ENCODE peak calls at places on chromosomes 16 and 17, in eight cellular contexts. One of them, this sample, is unnamed.

GRCh38 chr17:11487469-11487868 is 110.8 kb upstream of the DNAH9 start:
- DNase-seq in H54: no peak
- DNase-seq in NCI-H1092 treated with DMSO at 0.1 percent for 48 hours: no peak
- DNase-seq in T-helper 2 cell: no peak
- DNase-seq in activated effector memory CD4-positive, alpha-beta T cell treated with Interleukin-2 at 50 U/mL for 16 hours: no peak
- DNase-seq in fibroblast of pulmonary artery: no peak
- DNase-seq in HTR-8/SVneo: no peak
- DNase-seq in M059J: no peak
- DNase-seq in this sample: no peak

GRCh38 chr17:17044846-17045561 is 2.7 kb downstream of the MPRIP start:
- DNase-seq in H54: peak
- DNase-seq in NCI-H1092 treated with DMSO at 0.1 percent for 48 hours: no peak
- DNase-seq in T-helper 2 cell: no peak
- DNase-seq in activated effector memory CD4-positive, alpha-beta T cell treated with Interleukin-2 at 50 U/mL for 16 hours: no peak
- DNase-seq in fibroblast of pulmonary artery: peak
- DNase-seq in HTR-8/SVneo: no peak
- DNase-seq in M059J: peak
- DNase-seq in this sample: peak

GRCh38 chr17:27559506-27559931 is 71.5 kb upstream of the LGALS9 start:
- DNase-seq in H54: no peak
- DNase-seq in NCI-H1092 treated with DMSO at 0.1 percent for 48 hours: no peak
- DNase-seq in T-helper 2 cell: no peak
- DNase-seq in activated effector memory CD4-positive, alpha-beta T cell treated with Interleukin-2 at 50 U/mL for 16 hours: no peak
- DNase-seq in fibroblast of pulmonary artery: peak
- DNase-seq in HTR-8/SVneo: no peak
- DNase-seq in M059J: no peak
- DNase-seq in this sample: no peak

GRCh38 chr17:32546031-32546444 is 59.2 kb downstream of the CDK5R1 start:
- DNase-seq in H54: no peak
- DNase-seq in NCI-H1092 treated with DMSO at 0.1 percent for 48 hours: peak
- DNase-seq in T-helper 2 cell: no peak
- DNase-seq in activated effector memory CD4-positive, alpha-beta T cell treated with Interleukin-2 at 50 U/mL for 16 hours: no peak
- DNase-seq in fibroblast of pulmonary artery: no peak
- DNase-seq in HTR-8/SVneo: no peak
- DNase-seq in M059J: peak
- DNase-seq in this sample: no peak

GRCh38 chr17:40857535-40857934 is 9.5 kb downstream of the KRT12 start:
- DNase-seq in H54: no peak
- DNase-seq in NCI-H1092 treated with DMSO at 0.1 percent for 48 hours: no peak
- DNase-seq in T-helper 2 cell: no peak
- DNase-seq in activated effector memory CD4-positive, alpha-beta T cell treated with Interleukin-2 at 50 U/mL for 16 hours: no peak
- DNase-seq in fibroblast of pulmonary artery: no peak
- DNase-seq in HTR-8/SVneo: no peak
- DNase-seq in M059J: no peak
- DNase-seq in this sample: no peak

GRCh38 chr16:73196670-73197069 is 148.7 kb upstream of the ZFHX3 start:
- DNase-seq in H54: peak
- DNase-seq in NCI-H1092 treated with DMSO at 0.1 percent for 48 hours: peak
- DNase-seq in T-helper 2 cell: no peak
- DNase-seq in activated effector memory CD4-positive, alpha-beta T cell treated with Interleukin-2 at 50 U/mL for 16 hours: no peak
- DNase-seq in fibroblast of pulmonary artery: peak
- DNase-seq in HTR-8/SVneo: peak
- DNase-seq in M059J: peak
- DNase-seq in this sample: peak

GRCh38 chr17:34762078-34762477 is 182.7 kb downstream of the TMEM132E start:
- DNase-seq in H54: no peak
- DNase-seq in NCI-H1092 treated with DMSO at 0.1 percent for 48 hours: no peak
- DNase-seq in T-helper 2 cell: no peak
- DNase-seq in activated effector memory CD4-positive, alpha-beta T cell treated with Interleukin-2 at 50 U/mL for 16 hours: no peak
- DNase-seq in fibroblast of pulmonary artery: no peak
- DNase-seq in HTR-8/SVneo: no peak
- DNase-seq in M059J: no peak
- DNase-seq in this sample: no peak

GRCh38 chr16:12099451-12100123 is 123.1 kb downstream of the SNX29 start:
- DNase-seq in H54: no peak
- DNase-seq in NCI-H1092 treated with DMSO at 0.1 percent for 48 hours: no peak
- DNase-seq in T-helper 2 cell: no peak
- DNase-seq in activated effector memory CD4-positive, alpha-beta T cell treated with Interleukin-2 at 50 U/mL for 16 hours: no peak
- DNase-seq in fibroblast of pulmonary artery: no peak
- DNase-seq in HTR-8/SVneo: no peak
- DNase-seq in M059J: no peak
- DNase-seq in this sample: no peak

GRCh38 chr16:53098526-53099317 is 43.9 kb downstream of the CHD9 start:
- DNase-seq in H54: peak
- DNase-seq in NCI-H1092 treated with DMSO at 0.1 percent for 48 hours: peak
- DNase-seq in T-helper 2 cell: no peak
- DNase-seq in activated effector memory CD4-positive, alpha-beta T cell treated with Interleukin-2 at 50 U/mL for 16 hours: peak
- DNase-seq in fibroblast of pulmonary artery: peak
- DNase-seq in HTR-8/SVneo: peak
- DNase-seq in M059J: peak
- DNase-seq in this sample: peak

GRCh38 chr17:16352838-16353701 is at the start of gene CENPV:
- DNase-seq in H54: peak
- DNase-seq in NCI-H1092 treated with DMSO at 0.1 percent for 48 hours: peak
- DNase-seq in T-helper 2 cell: peak
- DNase-seq in activated effector memory CD4-positive, alpha-beta T cell treated with Interleukin-2 at 50 U/mL for 16 hours: peak
- DNase-seq in fibroblast of pulmonary artery: peak
- DNase-seq in HTR-8/SVneo: peak
- DNase-seq in M059J: peak
- DNase-seq in this sample: no peak

GRCh38 chr17:74542166-74542565 is 3.7 kb downstream of the CD300C start:
- DNase-seq in H54: no peak
- DNase-seq in NCI-H1092 treated with DMSO at 0.1 percent for 48 hours: no peak
- DNase-seq in T-helper 2 cell: no peak
- DNase-seq in activated effector memory CD4-positive, alpha-beta T cell treated with Interleukin-2 at 50 U/mL for 16 hours: no peak
- DNase-seq in fibroblast of pulmonary artery: no peak
- DNase-seq in HTR-8/SVneo: no peak
- DNase-seq in M059J: no peak
- DNase-seq in this sample: no peak

GRCh38 chr17:80260791-80261158 is at the start of gene RNF213:
- DNase-seq in H54: peak
- DNase-seq in NCI-H1092 treated with DMSO at 0.1 percent for 48 hours: peak
- DNase-seq in T-helper 2 cell: no peak
- DNase-seq in activated effector memory CD4-positive, alpha-beta T cell treated with Interleukin-2 at 50 U/mL for 16 hours: peak
- DNase-seq in fibroblast of pulmonary artery: peak
- DNase-seq in HTR-8/SVneo: peak
- DNase-seq in M059J: peak
- DNase-seq in this sample: peak

GRCh38 chr17:31508310-31509094 is 117.0 kb downstream of the RAB11FIP4 start:
- DNase-seq in H54: no peak
- DNase-seq in NCI-H1092 treated with DMSO at 0.1 percent for 48 hours: no peak
- DNase-seq in T-helper 2 cell: peak
- DNase-seq in activated effector memory CD4-positive, alpha-beta T cell treated with Interleukin-2 at 50 U/mL for 16 hours: peak
- DNase-seq in fibroblast of pulmonary artery: no peak
- DNase-seq in HTR-8/SVneo: no peak
- DNase-seq in M059J: no peak
- DNase-seq in this sample: no peak

This sample was measured in COLO829.